ENCODE peak calls at places on chromosomes 16 and 17, in ten cellular contexts. One of them, this sample, is unnamed.

GRCh38 chr17:69812240-69812837 is 262.7 kb upstream of the KCNJ16 start:
- DNase-seq in stimulated activated CD8-positive, alpha-beta memory T cell treated with anti-CD3 and anti-CD28 coated beads, Interleukin-7, amount 100 ng/mL, for 24 hours: no peak
- DNase-seq in anterior cingulate cortex: no peak
- DNase-seq in neural crest cell: no peak
- DNase-seq in aorta: no peak
- DNase-seq in right lobe of liver: no peak
- DNase-seq in activated CD8-positive, alpha-beta T cell treated with anti-CD3 and anti-CD28 coated beads for 36 hours: no peak
- DNase-seq in activated CD8-positive, alpha-beta memory T cell treated with anti-CD3 and anti-CD28 coated beads for 48 hours: no peak
- DNase-seq in amygdala: no peak
- DNase-seq in nephron progenitor cell: no peak
- DNase-seq in this sample: no peak

GRCh38 chr16:12583237-12583897 is 220.3 kb downstream of the CPPED1 start:
- DNase-seq in activated CD8-positive, alpha-beta T cell treated with anti-CD3 and anti-CD28 coated beads for 36 hours: no peak
- DNase-seq in activated CD8-positive, alpha-beta memory T cell treated with anti-CD3 and anti-CD28 coated beads for 48 hours: no peak
- DNase-seq in right lobe of liver: peak; percentile 15
- DNase-seq in nephron progenitor cell: no peak
- DNase-seq in neural crest cell: no peak
- DNase-seq in stimulated activated CD8-positive, alpha-beta memory T cell treated with anti-CD3 and anti-CD28 coated beads, Interleukin-7, amount 100 ng/mL, for 24 hours: no peak
- DNase-seq in amygdala: no peak
- DNase-seq in aorta: no peak
- DNase-seq in anterior cingulate cortex: no peak
- DNase-seq in this sample: no peak

GRCh38 chr16:23452572-23453337 is at the start of gene COG7:
- DNase-seq in nephron progenitor cell: peak; percentile 89
- DNase-seq in anterior cingulate cortex: peak; percentile 64
- DNase-seq in amygdala: peak; percentile 86
- DNase-seq in aorta: peak; percentile 92
- DNase-seq in stimulated activated CD8-positive, alpha-beta memory T cell treated with anti-CD3 and anti-CD28 coated beads, Interleukin-7, amount 100 ng/mL, for 24 hours: peak; percentile 81
- DNase-seq in activated CD8-positive, alpha-beta memory T cell treated with anti-CD3 and anti-CD28 coated beads for 48 hours: peak; percentile 79
- DNase-seq in neural crest cell: peak; percentile 88
- DNase-seq in activated CD8-positive, alpha-beta T cell treated with anti-CD3 and anti-CD28 coated beads for 36 hours: peak; percentile 91
- DNase-seq in right lobe of liver: peak; percentile 92
- DNase-seq in this sample: peak; percentile 87

GRCh38 chr17:40355123-40355803 is 9.3 kb downstream of the GJD3 start:
- DNase-seq in anterior cingulate cortex: no peak
- DNase-seq in aorta: peak; percentile 81
- DNase-seq in activated CD8-positive, alpha-beta T cell treated with anti-CD3 and anti-CD28 coated beads for 36 hours: peak; percentile 84
- DNase-seq in nephron progenitor cell: peak; percentile 90
- DNase-seq in right lobe of liver: peak; percentile 79
- DNase-seq in stimulated activated CD8-positive, alpha-beta memory T cell treated with anti-CD3 and anti-CD28 coated beads, Interleukin-7, amount 100 ng/mL, for 24 hours: peak; percentile 69
- DNase-seq in neural crest cell: peak; percentile 91
- DNase-seq in activated CD8-positive, alpha-beta memory T cell treated with anti-CD3 and anti-CD28 coated beads for 48 hours: peak; percentile 80
- DNase-seq in amygdala: peak; percentile 49
- DNase-seq in this sample: no peak

GRCh38 chr17:45975640-45976295 is 23.3 kb upstream of the STH start:
- DNase-seq in anterior cingulate cortex: no peak
- DNase-seq in right lobe of liver: no peak
- DNase-seq in activated CD8-positive, alpha-beta T cell treated with anti-CD3 and anti-CD28 coated beads for 36 hours: no peak
- DNase-seq in aorta: no peak
- DNase-seq in stimulated activated CD8-positive, alpha-beta memory T cell treated with anti-CD3 and anti-CD28 coated beads, Interleukin-7, amount 100 ng/mL, for 24 hours: no peak
- DNase-seq in nephron progenitor cell: no peak
- DNase-seq in amygdala: no peak
- DNase-seq in neural crest cell: no peak
- DNase-seq in activated CD8-positive, alpha-beta memory T cell treated with anti-CD3 and anti-CD28 coated beads for 48 hours: no peak
- DNase-seq in this sample: no peak

GRCh38 chr16:85166699-85167588 is 54.7 kb upstream of the CIBAR2 start:
- DNase-seq in amygdala: no peak
- DNase-seq in activated CD8-positive, alpha-beta T cell treated with anti-CD3 and anti-CD28 coated beads for 36 hours: no peak
- DNase-seq in activated CD8-positive, alpha-beta memory T cell treated with anti-CD3 and anti-CD28 coated beads for 48 hours: no peak
- DNase-seq in stimulated activated CD8-positive, alpha-beta memory T cell treated with anti-CD3 and anti-CD28 coated beads, Interleukin-7, amount 100 ng/mL, for 24 hours: no peak
- DNase-seq in nephron progenitor cell: no peak
- DNase-seq in neural crest cell: no peak
- DNase-seq in anterior cingulate cortex: no peak
- DNase-seq in right lobe of liver: peak; percentile 80
- DNase-seq in aorta: no peak
- DNase-seq in this sample: no peak

GRCh38 chr16:69644790-69645189 is 79.0 kb downstream of the NFAT5 start:
- DNase-seq in aorta: no peak
- DNase-seq in amygdala: no peak
- DNase-seq in anterior cingulate cortex: no peak
- DNase-seq in right lobe of liver: no peak
- DNase-seq in activated CD8-positive, alpha-beta T cell treated with anti-CD3 and anti-CD28 coated beads for 36 hours: no peak
- DNase-seq in neural crest cell: no peak
- DNase-seq in activated CD8-positive, alpha-beta memory T cell treated with anti-CD3 and anti-CD28 coated beads for 48 hours: no peak
- DNase-seq in nephron progenitor cell: no peak
- DNase-seq in stimulated activated CD8-positive, alpha-beta memory T cell treated with anti-CD3 and anti-CD28 coated beads, Interleukin-7, amount 100 ng/mL, for 24 hours: no peak
- DNase-seq in this sample: no peak

GRCh38 chr16:54178491-54178976 is 108.1 kb downstream of the IRX3 start:
- DNase-seq in right lobe of liver: no peak
- DNase-seq in amygdala: no peak
- DNase-seq in neural crest cell: no peak
- DNase-seq in anterior cingulate cortex: no peak
- DNase-seq in activated CD8-positive, alpha-beta T cell treated with anti-CD3 and anti-CD28 coated beads for 36 hours: no peak
- DNase-seq in activated CD8-positive, alpha-beta memory T cell treated with anti-CD3 and anti-CD28 coated beads for 48 hours: no peak
- DNase-seq in aorta: no peak
- DNase-seq in nephron progenitor cell: peak; percentile 19
- DNase-seq in stimulated activated CD8-positive, alpha-beta memory T cell treated with anti-CD3 and anti-CD28 coated beads, Interleukin-7, amount 100 ng/mL, for 24 hours: no peak
- DNase-seq in this sample: no peak

GRCh38 chr17:37064166-37064565 is 115.4 kb downstream of the AATF start:
- DNase-seq in right lobe of liver: no peak
- DNase-seq in aorta: no peak
- DNase-seq in stimulated activated CD8-positive, alpha-beta memory T cell treated with anti-CD3 and anti-CD28 coated beads, Interleukin-7, amount 100 ng/mL, for 24 hours: no peak
- DNase-seq in anterior cingulate cortex: no peak
- DNase-seq in amygdala: no peak
- DNase-seq in activated CD8-positive, alpha-beta memory T cell treated with anti-CD3 and anti-CD28 coated beads for 48 hours: no peak
- DNase-seq in activated CD8-positive, alpha-beta T cell treated with anti-CD3 and anti-CD28 coated beads for 36 hours: no peak
- DNase-seq in neural crest cell: no peak
- DNase-seq in nephron progenitor cell: no peak
- DNase-seq in this sample: no peak

GRCh38 chr17:280901-281300 is 71.7 kb downstream of the RPH3AL start:
- DNase-seq in right lobe of liver: peak; percentile 26
- DNase-seq in neural crest cell: no peak
- DNase-seq in stimulated activated CD8-positive, alpha-beta memory T cell treated with anti-CD3 and anti-CD28 coated beads, Interleukin-7, amount 100 ng/mL, for 24 hours: no peak
- DNase-seq in aorta: peak; percentile 17
- DNase-seq in anterior cingulate cortex: no peak
- DNase-seq in activated CD8-positive, alpha-beta T cell treated with anti-CD3 and anti-CD28 coated beads for 36 hours: no peak
- DNase-seq in activated CD8-positive, alpha-beta memory T cell treated with anti-CD3 and anti-CD28 coated beads for 48 hours: no peak
- DNase-seq in amygdala: no peak
- DNase-seq in nephron progenitor cell: no peak
- DNase-seq in this sample: no peak

GRCh38 chr16:49637511-49637910 is 218.4 kb downstream of the ZNF423 start:
- DNase-seq in aorta: no peak
- DNase-seq in stimulated activated CD8-positive, alpha-beta memory T cell treated with anti-CD3 and anti-CD28 coated beads, Interleukin-7, amount 100 ng/mL, for 24 hours: no peak
- DNase-seq in nephron progenitor cell: no peak
- DNase-seq in amygdala: no peak
- DNase-seq in activated CD8-positive, alpha-beta T cell treated with anti-CD3 and anti-CD28 coated beads for 36 hours: no peak
- DNase-seq in neural crest cell: no peak
- DNase-seq in right lobe of liver: peak; percentile 33
- DNase-seq in activated CD8-positive, alpha-beta memory T cell treated with anti-CD3 and anti-CD28 coated beads for 48 hours: no peak
- DNase-seq in anterior cingulate cortex: no peak
- DNase-seq in this sample: no peak

GRCh38 chr17:50953518-50953830 is 87.3 kb upstream of the TOB1 start:
- DNase-seq in activated CD8-positive, alpha-beta memory T cell treated with anti-CD3 and anti-CD28 coated beads for 48 hours: no peak
- DNase-seq in right lobe of liver: peak; percentile 37
- DNase-seq in aorta: no peak
- DNase-seq in anterior cingulate cortex: no peak
- DNase-seq in nephron progenitor cell: no peak
- DNase-seq in neural crest cell: no peak
- DNase-seq in activated CD8-positive, alpha-beta T cell treated with anti-CD3 and anti-CD28 coated beads for 36 hours: no peak
- DNase-seq in amygdala: no peak
- DNase-seq in stimulated activated CD8-positive, alpha-beta memory T cell treated with anti-CD3 and anti-CD28 coated beads, Interleukin-7, amount 100 ng/mL, for 24 hours: no peak
- DNase-seq in this sample: no peak

GRCh38 chr17:6098466-6099180 is 28.4 kb downstream of the WSCD1 start:
- DNase-seq in nephron progenitor cell: no peak
- DNase-seq in activated CD8-positive, alpha-beta memory T cell treated with anti-CD3 and anti-CD28 coated beads for 48 hours: no peak
- DNase-seq in aorta: no peak
- DNase-seq in anterior cingulate cortex: no peak
- DNase-seq in amygdala: no peak
- DNase-seq in neural crest cell: no peak
- DNase-seq in activated CD8-positive, alpha-beta T cell treated with anti-CD3 and anti-CD28 coated beads for 36 hours: no peak
- DNase-seq in right lobe of liver: no peak
- DNase-seq in stimulated activated CD8-positive, alpha-beta memory T cell treated with anti-CD3 and anti-CD28 coated beads, Interleukin-7, amount 100 ng/mL, for 24 hours: no peak
- DNase-seq in this sample: no peak

GRCh38 chr16:1042776-1043349 is 29.7 kb upstream of the SSTR5 start:
- DNase-seq in nephron progenitor cell: no peak
- DNase-seq in stimulated activated CD8-positive, alpha-beta memory T cell treated with anti-CD3 and anti-CD28 coated beads, Interleukin-7, amount 100 ng/mL, for 24 hours: no peak
- DNase-seq in anterior cingulate cortex: no peak
- DNase-seq in right lobe of liver: no peak
- DNase-seq in activated CD8-positive, alpha-beta memory T cell treated with anti-CD3 and anti-CD28 coated beads for 48 hours: no peak
- DNase-seq in neural crest cell: no peak
- DNase-seq in amygdala: no peak
- DNase-seq in aorta: no peak
- DNase-seq in activated CD8-positive, alpha-beta T cell treated with anti-CD3 and anti-CD28 coated beads for 36 hours: no peak
- DNase-seq in this sample: no peak

This sample was measured in astrocyte.